ENCODE peak calls at places on chromosome 5, in eight cellular contexts. Q, G, I, L, D, U, P and H are unnamed samples.

GRCh38 chr5:73230264-73231244 is 57.6 kb downstream of the TMEM174 start:
- DNase-seq in Q (no peak), G (no peak), I (no peak), L (no peak), D (no peak), U (no peak), P (no peak), H (no peak)

GRCh38 chr5:68406344-68406743 is 190.8 kb downstream of the PIK3R1 start:
- DNase-seq in Q (no peak), G (no peak), I (no peak), L (no peak), D (no peak), U (no peak), P (no peak), H (no peak)

GRCh38 chr5:67209141-67209771 is 12.7 kb upstream of the CD180 start:
- DNase-seq in Q (peak), G (peak), I (peak), L (no peak), D (peak), U (peak), P (peak), H (peak)

GRCh38 chr5:132747693-132748440 is 641 bp downstream of the CCNI2 start:
- DNase-seq in Q (no peak), G (no peak), I (no peak), L (no peak), D (no peak), U (no peak), P (no peak), H (no peak)

GRCh38 chr5:124927735-124928134 is 181.3 kb upstream of the ZNF608 start:
- DNase-seq in Q (no peak), G (no peak), I (no peak), L (no peak), D (no peak), U (no peak), P (no peak), H (no peak)

GRCh38 chr5:130138406-130139060 is 234.3 kb downstream of the CHSY3 start:
- DNase-seq in Q (no peak), G (no peak), I (no peak), L (no peak), D (peak), U (no peak), P (no peak), H (no peak)

GRCh38 chr5:56607074-56607473 is 208.3 kb upstream of the MAP3K1 start:
- DNase-seq in Q (no peak), G (no peak), I (no peak), L (no peak), D (no peak), U (no peak), P (no peak), H (no peak)

GRCh38 chr5:170491479-170491878 is 12.3 kb upstream of the KCNIP1 start:
- DNase-seq in Q (no peak), G (peak), I (no peak), L (no peak), D (peak), U (no peak), P (no peak), H (no peak)

GRCh38 chr5:143775258-143775657 is 36.7 kb upstream of the HMHB1 start:
- DNase-seq in Q (no peak), G (peak), I (no peak), L (no peak), D (no peak), U (no peak), P (no peak), H (no peak)